ENCODE peak calls at places on chromosomes 11 and 22, in four cellular contexts. S is pancreas, E is endodermal cell, G is fibroblast of pulmonary artery. T is an unnamed sample.
A peak's percentile ranks its signal among the peaks of the same experiment; 100 is the strongest.

GRCh38 chr22:36544107-36544620 is 15.2 kb upstream of the EIF3D start:
- DNase-seq in G (peak; percentile 58), S (no peak), E (no peak), T (no peak)

GRCh38 chr22:20550851-20551744 is 43.7 kb downstream of the MED15 start:
- DNase-seq in S (no peak), G (peak; percentile 78), E (no peak), T (no peak)

GRCh38 chr11:47070769-47071168 is 105.9 kb downstream of the ARFGAP2 start:
- DNase-seq in E (no peak), G (no peak), S (no peak), T (no peak)

GRCh38 chr11:64263021-64263946 is 12.0 kb downstream of the PLCB3 start:
- DNase-seq in E (peak; percentile 76), G (peak; percentile 60), S (no peak), T (no peak)

GRCh38 chr22:28899199-28899853 is 16.0 kb downstream of the ZNRF3 start:
- DNase-seq in S (no peak), E (no peak), G (no peak), T (no peak)

GRCh38 chr11:17906436-17906835 is 106.4 kb downstream of the SERGEF start:
- DNase-seq in E (peak; percentile 91), G (no peak), S (no peak), T (peak; percentile 18)

GRCh38 chr11:46253258-46254134 is 24.0 kb upstream of the CREB3L1 start:
- DNase-seq in S (no peak), E (no peak), G (no peak), T (no peak)

GRCh38 chr22:20777420-20778177 is 3.7 kb downstream of the SERPIND1 start:
- DNase-seq in S (peak; percentile 35), E (no peak), G (peak; percentile 95), T (no peak)

GRCh38 chr11:126332221-126332711 is 23.2 kb upstream of the ST3GAL4 start:
- DNase-seq in E (no peak), G (peak; percentile 82), S (no peak), T (no peak)

GRCh38 chr11:86068138-86068861 is 584 bp downstream of the PICALM start:
- DNase-seq in S (peak; percentile 32), E (peak; percentile 74), G (no peak), T (peak; percentile 54)

GRCh38 chr11:16395601-16396000 is 39.3 kb upstream of the SOX6 start:
- DNase-seq in S (no peak), E (no peak), G (no peak), T (no peak)

GRCh38 chr11:128783513-128783912 is 83.6 kb downstream of the KCNJ1 start:
- DNase-seq in E (no peak), S (no peak), G (no peak), T (no peak)

GRCh38 chr22:49667236-49667635 is 160.4 kb downstream of the BRD1 start:
- DNase-seq in G (no peak), E (peak; percentile 26), S (no peak), T (no peak)

GRCh38 chr11:111081021-111081511 is 164.5 kb upstream of the POU2AF2 start:
- DNase-seq in E (no peak), S (no peak), G (no peak), T (peak; percentile 72)

GRCh38 chr22:20085651-20086050 is 5.6 kb downstream of the DGCR8 start:
- DNase-seq in G (no peak), E (no peak), S (no peak), T (no peak)

GRCh38 chr11:76781861-76782500 is 1.2 kb upstream of the TSKU start:
- DNase-seq in G (no peak), E (no peak), S (no peak), T (peak; percentile 23)

GRCh38 chr11:118910309-118911112 is 15.2 kb downstream of the BCL9L start:
- DNase-seq in E (peak; percentile 98), S (peak; percentile 61), G (peak; percentile 92), T (peak; percentile 80)

GRCh38 chr11:81792416-81792815 is 941.2 kb downstream of the FAM181B start:
- DNase-seq in S (no peak), E (no peak), G (no peak), T (no peak)

GRCh38 chr11:15793032-15793996 is 563.0 kb downstream of the SOX6 start:
- DNase-seq in E (no peak), S (no peak), G (peak; percentile 80), T (no peak)

GRCh38 chr22:38501797-38502672 is 4.1 kb downstream of the DDX17 start:
- DNase-seq in G (no peak), S (no peak), E (no peak), T (no peak)

GRCh38 chr11:71962428-71963038 is 33.7 kb downstream of the RNF121 start:
- DNase-seq in G (peak; percentile 60), S (no peak), E (no peak), T (no peak)

GRCh38 chr11:64742087-64742939 is 1.6 kb downstream of the RASGRP2 start:
- DNase-seq in S (no peak), G (no peak), E (peak; percentile 79), T (no peak)

GRCh38 chr11:76783901-76784813 is 1.0 kb downstream of the TSKU start:
- DNase-seq in G (peak; percentile 61), E (peak; percentile 96), S (peak; percentile 45), T (peak; percentile 76)

GRCh38 chr22:27576815-27577564 is 224.6 kb downstream of the MN1 start:
- DNase-seq in S (no peak), E (no peak), G (peak; percentile 95), T (no peak)

GRCh38 chr11:45538939-45539338 is 126.5 kb downstream of the CHST1 start:
- DNase-seq in E (no peak), G (no peak), S (no peak), T (no peak)

GRCh38 chr11:122869622-122870021 is 12.9 kb upstream of the JHY start:
- DNase-seq in E (no peak), G (no peak), S (no peak), T (no peak)

GRCh38 chr22:27879923-27880322 is 39.1 kb downstream of the PITPNB start:
- DNase-seq in S (no peak), G (peak; percentile 65), E (peak; percentile 69), T (no peak)

GRCh38 chr22:33812578-33812977 is 107.7 kb downstream of the LARGE1 start:
- DNase-seq in G (no peak), E (no peak), S (no peak), T (no peak)

GRCh38 chr11:64028398-64029115 is 7.2 kb upstream of the FLRT1 start:
- DNase-seq in S (no peak), G (no peak), E (peak; percentile 93), T (peak; percentile 70)

GRCh38 chr22:45516923-45517675 is 14.4 kb downstream of the FBLN1 start:
- DNase-seq in S (no peak), G (no peak), E (peak; percentile 72), T (no peak)

GRCh38 chr11:130897262-130898182 is 18.8 kb downstream of the SNX19 start:
- DNase-seq in G (peak; percentile 98), E (no peak), S (peak; percentile 63), T (peak; percentile 53)

DNA sequence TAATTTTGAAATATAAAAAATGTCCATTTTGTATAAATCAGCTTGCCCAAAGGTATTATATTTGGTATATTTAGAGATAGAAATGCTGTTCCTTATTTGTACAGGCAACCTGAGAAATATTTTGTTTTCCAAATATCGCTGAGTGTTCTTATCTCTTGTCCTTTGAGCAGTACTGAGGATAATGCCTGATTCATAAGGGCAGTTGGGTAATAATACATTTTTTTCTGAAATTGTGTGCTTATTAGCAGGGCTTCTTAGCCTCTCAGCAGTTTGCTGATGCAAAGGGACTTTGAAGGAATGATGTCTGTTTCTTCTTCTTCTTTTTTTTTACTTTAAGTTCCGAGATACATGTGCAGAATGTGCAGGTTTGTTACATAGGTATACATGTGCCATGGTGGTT is 69.1 kb downstream of the LDLRAD3 start:
- DNase-seq in E (no peak), S (no peak), G (peak; percentile 87), T (no peak)
- H3K4me3 ChIP-seq in E (no peak overlapping the region), S (no peak overlapping the region), G (peak overlapping the region; percentile 8), T (no peak overlapping the region)

GRCh38 chr11:114400222-114400973 is at the start of the genes C11orf71 and RBM7:
- DNase-seq in E (peak; percentile 98), S (peak; percentile 97), G (peak; percentile 99), T (peak; percentile 98)
- TF ChIP-seq CTCF in E (peak; percentile 38), S (no peak), G (no peak), T (no peak)

GRCh38 chr11:9568161-9568853 is 5.2 kb upstream of the WEE1 start:
- DNase-seq in S (no peak), E (no peak), G (no peak), T (no peak)
- H3K4me3 ChIP-seq in S (no peak overlapping the region), E (peak overlapping the region; percentile 47), G (no peak overlapping the region), T (no peak overlapping the region)

GRCh38 chr11:42972741-42973140 is 339.1 kb upstream of the API5 start:
- DNase-seq in G (no peak), E (no peak), S (no peak), T (no peak)

GRCh38 chr11:42976636-42977217 is 335.1 kb upstream of the API5 start:
- DNase-seq in E (no peak), G (no peak), S (no peak), T (no peak)

GRCh38 chr11:42974510-42974909 is 337.3 kb upstream of the API5 start:
- DNase-seq in G (no peak), E (peak; percentile 79), S (no peak), T (no peak)
- TF ChIP-seq CTCF in G (no peak), E (peak; percentile 64), S (no peak), T (no peak)

GRCh38 chr22:22816766-22817410 is 70.7 kb upstream of the IGLL5 start:
- DNase-seq in G (no peak), S (no peak), E (no peak), T (no peak)

GRCh38 chr22:22817468-22818201 is 70.0 kb upstream of the IGLL5 start:
- DNase-seq in G (no peak), S (no peak), E (peak; percentile 60), T (no peak)

GRCh38 chr22:22820076-22820475 is 67.5 kb upstream of the IGLL5 start:
- DNase-seq in G (no peak), S (no peak), E (no peak), T (no peak)

GRCh38 chr22:22818861-22819855 is 68.5 kb upstream of the IGLL5 start:
- DNase-seq in E (no peak), G (no peak), S (no peak), T (no peak)

GRCh38 chr22:22818202-22818538 is 69.4 kb upstream of the IGLL5 start:
- DNase-seq in G (no peak), E (no peak), S (no peak), T (no peak)
- H3K4me3 ChIP-seq in G (no peak overlapping the region), E (no peak overlapping the region), S (no peak overlapping the region), T (no peak overlapping the region)

DNA sequence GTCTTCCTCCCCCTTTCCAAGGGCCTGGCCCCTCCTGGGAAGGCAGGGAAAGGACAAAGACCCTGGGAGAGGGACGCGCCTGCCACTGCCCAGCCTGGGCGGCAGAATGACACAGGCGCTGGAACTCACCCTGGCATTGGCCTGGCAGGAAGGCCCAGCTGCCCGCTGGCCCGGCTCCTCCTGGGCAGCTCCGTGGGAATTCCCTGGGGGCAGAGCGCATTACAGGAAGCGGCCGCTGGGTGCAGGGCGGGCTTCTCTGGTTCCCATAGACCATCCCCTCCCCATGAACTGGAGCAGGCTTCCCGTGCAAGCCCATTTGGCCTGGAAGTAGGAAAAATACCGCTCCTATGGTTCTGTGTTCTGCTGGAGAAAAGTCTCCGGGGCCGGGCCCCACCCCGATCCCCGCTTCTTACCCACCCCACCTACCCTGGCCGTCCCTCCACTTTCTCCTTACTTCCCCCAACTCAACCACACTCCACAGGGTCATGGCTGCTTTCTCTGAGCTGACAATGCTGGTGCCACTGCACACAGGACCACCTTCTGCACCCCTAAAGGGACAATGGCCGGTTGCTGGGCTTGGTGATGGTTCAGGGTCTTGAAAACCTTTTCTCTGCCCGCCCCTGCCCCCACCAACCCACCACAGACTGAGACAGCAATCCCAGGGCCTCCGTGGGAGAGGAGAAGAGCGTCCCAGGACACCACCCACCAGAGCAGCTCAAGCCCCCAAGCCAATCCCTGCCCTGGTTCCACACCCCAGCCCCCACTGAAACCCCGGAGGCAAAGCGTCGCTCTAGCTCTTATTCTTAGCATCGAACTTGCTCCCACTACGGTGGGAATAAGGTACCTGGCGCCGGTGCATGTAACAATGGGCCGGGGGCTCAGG is 58.9 kb downstream of the LINC01488 start:
- DNase-seq in G (no peak), E (peak; percentile 78), S (no peak), T (peak; percentile 60)
- TF ChIP-seq CTCF in G (no peak), E (peak; percentile 42), S (no peak), T (no peak)